ENCODE peak calls at places on chromosomes 6 and 20, in five cellular contexts. U is HCT116, P is IMR-90, C is sigmoid colon, G is esophagus squamous epithelium. R is an unnamed sample. For H3K9me3, the result is how much of the 10 kb centered on the place peaks cover.

GRCh38 chr6:17460862-17461261 is 67.5 kb downstream of the CAP2 start:
- DNase-seq in U (no peak), P (no peak), C (no peak), G (no peak), R (no peak)

GRCh38 chr6:15498640-15499039 is 164.2 kb downstream of the DTNBP1 start:
- DNase-seq in U (no peak), P (no peak), C (no peak), G (no peak), R (no peak)

GRCh38 chr20:20752712-20753111 is 40.3 kb upstream of the RALGAPA2 start:
- DNase-seq in U (no peak), P (no peak), C (no peak), G (no peak), R (no peak)

GRCh38 chr6:111681856-111682255 is 76.2 kb upstream of the TRAF3IP2 start:
- DNase-seq in U (no peak), P (no peak), C (no peak), G (no peak), R (no peak)

GRCh38 chr6:32610897-32611296 is 21.2 kb upstream of the HLA-DRB1 start:
- DNase-seq in U (no peak), P (no peak), C (no peak), G (no peak), R (no peak)

GRCh38 chr6:130143709-130144108 is 79.0 kb downstream of the SAMD3 start:
- DNase-seq in U (no peak), P (peak), C (no peak), G (no peak), R (no peak)

GRCh38 chr6:1381397-1382330 is 7.7 kb upstream of the FOXF2 start:
- DNase-seq in U (no peak), P (no peak), C (no peak), G (no peak), R (no peak)

GRCh38 chr6:14744212-14744556 is 501.7 kb upstream of the JARID2 start:
- DNase-seq in U (no peak), P (no peak), C (no peak), G (no peak), R (no peak)

GRCh38 chr6:110682460-110682853 is 132.8 kb downstream of the CDK19 start:
- DNase-seq in U (peak), P (peak), C (peak), G (no peak), R (peak)

GRCh38 chr6:37177950-37178517 is 8.1 kb downstream of the PIM1 start:
- DNase-seq in U (no peak), P (no peak), C (no peak), G (no peak), R (no peak)

GRCh38 chr6:119444642-119445557 is 95.3 kb upstream of the MAN1A1 start:
- DNase-seq in U (no peak), P (peak), C (no peak), G (no peak), R (no peak)

DNA sequence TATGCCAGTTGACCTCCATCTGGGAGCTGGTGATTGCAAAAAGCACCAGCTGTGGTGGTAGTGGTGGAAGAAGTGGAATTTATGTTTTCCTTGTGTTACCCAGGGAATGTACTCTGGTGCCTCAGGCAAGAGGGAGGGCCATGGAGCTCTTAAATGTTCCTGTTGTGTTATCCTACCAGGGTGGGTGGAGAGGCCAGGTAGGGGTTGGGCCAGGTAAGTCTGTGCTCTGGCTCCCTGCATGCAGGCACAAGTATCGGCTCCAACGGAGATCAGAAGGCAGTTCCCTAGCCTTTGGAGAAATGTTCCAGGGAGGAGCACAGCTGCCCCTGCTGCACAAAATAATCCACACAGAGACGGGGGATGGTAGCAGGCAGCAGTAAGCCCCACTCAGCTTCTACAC is 419.3 kb upstream of the EYS start:
- DNase-seq in U (no peak), P (no peak), C (no peak), G (no peak), R (no peak)
- H3K9me3 ChIP-seq in U (under half), P (under half), C (under half), G (under half), R (under half)

DNA sequence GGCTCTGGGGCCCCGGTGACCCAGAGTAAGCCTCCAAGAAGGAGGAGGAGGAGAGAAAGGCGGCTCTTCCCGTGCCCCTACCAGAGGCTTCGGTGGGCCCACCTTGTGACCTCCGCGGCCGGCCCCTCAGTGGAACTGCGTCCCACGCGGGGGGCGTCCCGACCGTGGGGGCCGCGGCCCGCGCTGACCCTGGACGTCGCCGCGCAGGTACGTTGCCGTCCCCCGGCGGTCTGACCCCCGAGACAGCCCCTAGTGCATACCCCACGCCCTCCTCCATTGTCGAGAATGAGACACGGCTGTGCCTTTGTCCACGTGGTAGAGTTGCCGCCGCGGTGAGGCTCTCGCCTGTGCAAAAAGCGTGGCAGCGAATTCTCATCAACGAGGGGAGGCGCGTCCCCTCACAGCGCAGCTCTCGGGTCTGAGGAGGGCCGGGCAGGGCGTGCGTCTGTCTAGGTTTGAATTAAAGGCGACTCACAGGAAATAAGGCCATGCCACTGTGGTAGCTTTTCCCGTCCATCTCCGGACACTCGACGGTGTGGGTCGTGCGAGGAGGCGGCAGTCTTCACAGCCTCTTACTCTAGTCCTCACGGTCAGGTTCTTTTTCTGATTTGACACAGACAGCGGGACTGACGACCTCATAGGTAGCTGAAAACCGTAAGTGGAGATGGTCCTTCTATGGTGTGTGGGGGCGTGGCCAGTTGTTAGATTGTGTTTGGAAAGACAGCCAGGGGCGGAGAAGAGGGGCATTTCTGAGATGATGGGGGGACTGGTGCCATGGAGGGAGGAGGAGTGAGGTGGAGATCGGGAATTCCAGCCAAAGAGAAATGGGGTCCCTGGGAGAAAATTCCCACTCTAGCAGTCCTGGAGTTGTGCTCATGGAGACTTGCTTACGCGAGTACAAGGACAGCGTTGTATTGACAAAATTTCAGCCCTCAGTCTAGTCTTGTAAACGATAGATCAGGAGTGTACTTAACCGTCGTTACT is 556 bp downstream of the NXT1 start:
- DNase-seq in U (peak), P (peak), C (peak), G (no peak), R (no peak)
- TF ChIP-seq POLR2A in U (no peak), P (peak), C (no peak), G (no peak), R (no peak)

GRCh38 chr20:55597526-55597925 is 407.8 kb downstream of the CBLN4 start:
- DNase-seq in U (no peak), P (no peak), C (no peak), G (no peak), R (no peak)
- H3K9me3 ChIP-seq in U (under half), P (under half), C (under half), G (under half), R (under half)

GRCh38 chr20:23302386-23302785 is 48.2 kb upstream of the NXT1 start:
- DNase-seq in U (no peak), P (no peak), C (peak), G (no peak), R (no peak)
- TF ChIP-seq POLR2A in U (no peak), P (no peak), C (no peak), G (no peak), R (no peak)

R was measured in breast epithelium.